ENCODE peak calls at places on chromosome 1, in six cellular contexts. D is germinal center, U is Calu3, R is endothelial cell of umbilical vein, I is mesenteric fat pad, A is GM23248. H is an unnamed sample.

GRCh38 chr1:25021586-25022215 is 91.6 kb upstream of the RUNX3 start:
- DNase-seq in D (no peak), U (no peak), R (no peak), I (no peak), A (no peak), H (no peak)

GRCh38 chr1:8790987-8791386 is 26.5 kb downstream of the RERE start:
- DNase-seq in D (no peak), U (no peak), R (peak; percentile 19), I (no peak), A (no peak), H (no peak)

GRCh38 chr1:209375097-209375496 is 208.4 kb upstream of the CAMK1G start:
- DNase-seq in D (no peak), U (no peak), R (no peak), I (no peak), A (no peak), H (no peak)

GRCh38 chr1:229669333-229669732 is 43.3 kb downstream of the URB2 start:
- DNase-seq in D (no peak), U (no peak), R (peak; percentile 40), I (no peak), A (no peak), H (no peak)

GRCh38 chr1:109864960-109865611 is 45.6 kb upstream of the CSF1 start:
- DNase-seq in D (no peak), U (no peak), R (no peak), I (no peak), A (peak; percentile 78), H (no peak)

GRCh38 chr1:147847831-147848230 is 54.8 kb upstream of the GJA8 start:
- DNase-seq in D (no peak), U (no peak), R (no peak), I (no peak), A (no peak), H (no peak)

GRCh38 chr1:35835398-35835797 is 27.6 kb downstream of the AGO4 start:
- DNase-seq in D (no peak), U (no peak), R (no peak), I (no peak), A (no peak), H (no peak)

GRCh38 chr1:110440877-110441276 is 10.1 kb upstream of the PROK1 start:
- DNase-seq in D (no peak), U (peak; percentile 43), R (no peak), I (no peak), A (peak; percentile 72), H (no peak)

GRCh38 chr1:162666006-162666645 is 33.9 kb downstream of the DDR2 start:
- DNase-seq in D (no peak), U (no peak), R (no peak), I (no peak), A (peak; percentile 80), H (no peak)

GRCh38 chr1:101264699-101265098 is 27.9 kb downstream of the S1PR1 start:
- DNase-seq in D (no peak), U (no peak), R (peak; percentile 73), I (no peak), A (no peak), H (no peak)

GRCh38 chr1:221439008-221439733 is 302.7 kb downstream of the DUSP10 start:
- DNase-seq in D (no peak), U (peak; percentile 61), R (peak; percentile 87), I (no peak), A (peak; percentile 93), H (peak; percentile 68)

GRCh38 chr1:160400284-160400645 is at the start of gene VANGL2:
- DNase-seq in D (peak; percentile 78), U (peak; percentile 76), R (no peak), I (no peak), A (peak; percentile 35), H (no peak)

GRCh38 chr1:151058682-151059341 is 610 bp downstream of the CDC42SE1 start:
- DNase-seq in D (peak; percentile 21), U (peak; percentile 91), R (peak; percentile 30), I (no peak), A (peak; percentile 52), H (no peak)